ENCODE peak calls at places on chromosomes 1 and 21, in seven cellular contexts. M is cardiac fibroblast; B is lower lobe of right lung; X is mammary epithelial cell; P is fibroblast of gingiva; H is CD8-positive, alpha-beta memory T cell; Q is kidney tubule cell. Y is an unnamed sample.

GRCh38 chr1:41305576-41306365 is 55.5 kb upstream of the FOXO6 start:
- DNase-seq in P (no peak), Q (no peak), X (no peak), M (no peak), B (no peak), H (no peak), Y (no peak)

GRCh38 chr1:35568975-35569395 is 4.1 kb upstream of the TFAP2E start:
- DNase-seq in P (peak; percentile 45), H (peak; percentile 47), B (peak; percentile 69), X (peak; percentile 54), M (peak; percentile 78), Q (peak; percentile 67), Y (peak; percentile 48)

GRCh38 chr1:186564558-186564957 is 103.6 kb upstream of the PDC start:
- DNase-seq in X (no peak), B (no peak), H (no peak), P (no peak), M (peak; percentile 18), Q (no peak), Y (no peak)

GRCh38 chr1:23643668-23644554 is 47.7 kb upstream of the RPL11 start:
- DNase-seq in Q (no peak), M (peak; percentile 40), B (no peak), P (no peak), X (no peak), H (no peak), Y (no peak)

GRCh38 chr1:98981917-98982513 is 22.6 kb downstream of the PLPPR5 start:
- DNase-seq in B (no peak), X (peak; percentile 54), Q (peak; percentile 37), H (no peak), M (peak; percentile 36), P (no peak), Y (no peak)

GRCh38 chr1:197042676-197043341 is 24.3 kb downstream of the F13B start:
- DNase-seq in H (no peak), B (no peak), Q (no peak), P (no peak), X (no peak), M (no peak), Y (no peak)

GRCh38 chr1:246803373-246803772 is 79.2 kb downstream of the SCCPDH start:
- DNase-seq in X (no peak), H (no peak), B (no peak), Q (no peak), M (no peak), P (no peak), Y (no peak)

GRCh38 chr1:9437931-9438330 is 101.3 kb upstream of the SLC25A33 start:
- DNase-seq in M (peak; percentile 38), H (no peak), P (peak; percentile 55), B (no peak), X (peak; percentile 73), Q (no peak), Y (no peak)

GRCh38 chr1:73604739-73605138 is 593.2 kb downstream of the LRRIQ3 start:
- DNase-seq in M (no peak), B (no peak), P (no peak), X (peak; percentile 52), Q (peak; percentile 55), H (no peak), Y (no peak)

GRCh38 chr1:41840592-41841246 is 78.0 kb downstream of the HIVEP3 start:
- DNase-seq in X (peak; percentile 70), Q (peak; percentile 66), M (no peak), P (no peak), B (no peak), H (no peak), Y (no peak)

GRCh38 chr1:216464489-216464888 is 41.2 kb upstream of the USH2A start:
- DNase-seq in M (peak; percentile 76), H (no peak), X (peak; percentile 83), Q (peak; percentile 86), B (no peak), P (peak; percentile 92), Y (no peak)

GRCh38 chr1:181126871-181127587 is 38.5 kb downstream of the IER5 start:
- DNase-seq in H (no peak), B (peak; percentile 66), X (peak; percentile 61), Q (peak; percentile 65), P (no peak), M (no peak), Y (no peak)

GRCh38 chr1:208203848-208204609 is 40.2 kb downstream of the PLXNA2 start:
- DNase-seq in B (no peak), Q (no peak), H (no peak), X (no peak), M (peak; percentile 90), P (peak; percentile 59), Y (no peak)

GRCh38 chr1:30197616-30197934 is 525.8 kb downstream of the MATN1 start:
- DNase-seq in H (no peak), X (no peak), Q (no peak), P (no peak), M (peak; percentile 18), B (no peak), Y (no peak)

GRCh38 chr1:48069662-48070432 is 72.7 kb upstream of the TRABD2B start:
- DNase-seq in H (no peak), X (no peak), Q (peak; percentile 89), M (peak; percentile 48), P (no peak), B (no peak), Y (no peak)

GRCh38 chr1:209012443-209013196 is 570.9 kb upstream of the CAMK1G start:
- DNase-seq in M (no peak), P (no peak), X (no peak), H (no peak), Q (no peak), B (no peak), Y (no peak)

GRCh38 chr1:241849345-241849695 is 1.3 kb downstream of the EXO1 start:
- DNase-seq in P (no peak), B (no peak), M (no peak), H (no peak), X (no peak), Q (no peak), Y (no peak)

GRCh38 chr1:24442764-24443163 is 27.2 kb downstream of the NIPAL3 start:
- DNase-seq in H (no peak), P (peak; percentile 70), X (no peak), B (no peak), M (peak; percentile 46), Q (no peak), Y (no peak)

GRCh38 chr1:41718444-41719028 is 200.2 kb downstream of the HIVEP3 start:
- DNase-seq in P (no peak), M (no peak), B (no peak), H (no peak), Q (no peak), X (peak; percentile 52), Y (no peak)

GRCh38 chr21:34726627-34727337 is 58.0 kb downstream of the CLIC6 start:
- DNase-seq in P (no peak), H (no peak), X (peak; percentile 75), Q (peak; percentile 6), M (no peak), B (no peak), Y (no peak)

GRCh38 chr1:247506831-247507230 is 29.4 kb downstream of the OR2C3 start:
- DNase-seq in Q (no peak), B (no peak), P (no peak), X (no peak), M (no peak), H (no peak), Y (no peak)

GRCh38 chr1:79376106-79376505 is 369.6 kb upstream of the ADGRL4 start:
- DNase-seq in B (no peak), M (peak; percentile 29), X (no peak), H (no peak), P (no peak), Q (no peak), Y (no peak)

GRCh38 chr1:22654692-22655091 is 1.7 kb downstream of the C1QB start:
- DNase-seq in B (no peak), Q (no peak), H (no peak), X (no peak), P (no peak), M (no peak), Y (no peak)